ENCODE peak calls at places on chromosomes 4 and X, in ten cellular contexts. C is endothelial cell of umbilical vein, X is HepG2, M is thyroid gland, D is adrenal gland, Q is uterus, R is IMR-90, B is HCT116, P is tibial nerve, U is sigmoid colon. E is an unnamed sample. For H3K9me3, the result is how much of the 10 kb centered on the place peaks cover.

GRCh38 chrX:38458071-38458470 is 103.3 kb upstream of the TSPAN7 start:
- DNase-seq in C (no peak), X (no peak), M (no peak), D (no peak), Q (no peak), R (no peak), B (no peak), P (no peak), U (no peak), E (no peak)

GRCh38 chr4:24659241-24659961 is 75.0 kb upstream of the DHX15 start:
- DNase-seq in C (no peak), X (no peak), M (no peak), D (no peak), Q (no peak), R (no peak), B (no peak), P (no peak), U (no peak), E (no peak)

GRCh38 chr4:163484906-163485305 is 9.6 kb upstream of the TMA16 start:
- DNase-seq in C (peak), X (peak), M (peak), D (peak), Q (peak), R (peak), B (peak), P (peak), U (no peak), E (peak)

GRCh38 chr4:84582302-84582987 is 482 bp upstream of the CDS1 start:
- DNase-seq in C (peak), X (peak), M (peak), D (peak), Q (peak), R (peak), B (peak), P (peak), U (peak), E (peak)

GRCh38 chrX:132393090-132393884 is 95.6 kb downstream of the MBNL3 start:
- DNase-seq in C (no peak), X (no peak), M (no peak), D (no peak), Q (no peak), R (no peak), B (no peak), P (no peak), U (no peak), E (no peak)

GRCh38 chr4:84985952-84986351 is 19.5 kb upstream of the WDFY3 start:
- DNase-seq in C (no peak), X (peak), M (no peak), D (no peak), Q (no peak), R (peak), B (peak), P (no peak), U (no peak), E (no peak)

GRCh38 chr4:134762053-134762452 is 560.5 kb upstream of the PABPC4L start:
- DNase-seq in C (no peak), X (peak), M (no peak), D (no peak), Q (no peak), R (no peak), B (no peak), P (no peak), U (no peak), E (no peak)

GRCh38 chrX:40468033-40468979 is 112.5 kb upstream of the ATP6AP2 start:
- DNase-seq in C (peak), X (peak), M (peak), D (peak), Q (peak), R (peak), B (peak), P (peak), U (peak), E (peak)

GRCh38 chrX:103254171-103254824 is 657 bp downstream of the TCEAL8 start:
- DNase-seq in C (peak), X (peak), M (peak), D (peak), Q (peak), R (peak), B (peak), P (peak), U (peak), E (peak)

GRCh38 chr4:145234086-145234694 is 53.8 kb upstream of the OTUD4 start:
- DNase-seq in C (peak), X (peak), M (peak), D (peak), Q (no peak), R (peak), B (peak), P (peak), U (no peak), E (peak)

GRCh38 chr4:106080376-106080775 is 185.1 kb downstream of the NPNT start:
- DNase-seq in C (no peak), X (no peak), M (no peak), D (peak), Q (no peak), R (peak), B (no peak), P (no peak), U (no peak), E (no peak)

GRCh38 chr4:66059131-66059530 is 388.8 kb upstream of the EPHA5 start:
- DNase-seq in C (no peak), X (no peak), M (no peak), D (no peak), Q (no peak), R (no peak), B (no peak), P (no peak), U (no peak), E (no peak)

GRCh38 chrX:132045456-132045855 is 22.4 kb downstream of the STK26 start:
- DNase-seq in C (peak), X (no peak), M (no peak), D (no peak), Q (no peak), R (no peak), B (no peak), P (no peak), U (no peak), E (no peak)

GRCh38 chr4:5940470-5941203 is 47.8 kb upstream of the CRMP1 start:
- DNase-seq in C (no peak), X (peak), M (no peak), D (no peak), Q (no peak), R (peak), B (peak), P (no peak), U (peak), E (no peak)

GRCh38 chr4:38795087-38795486 is 9.5 kb downstream of the TLR1 start:
- DNase-seq in C (no peak), X (no peak), M (no peak), D (no peak), Q (no peak), R (no peak), B (no peak), P (no peak), U (no peak), E (no peak)

GRCh38 chr4:139719381-139720101 is 53.9 kb downstream of the MGST2 start:
- DNase-seq in C (no peak), X (no peak), M (no peak), D (no peak), Q (no peak), R (no peak), B (no peak), P (no peak), U (peak), E (no peak)

GRCh38 chr4:177573487-177573886 is 131.2 kb upstream of the AGA start:
- DNase-seq in C (no peak), X (no peak), M (no peak), D (no peak), Q (no peak), R (peak), B (peak), P (no peak), U (no peak), E (no peak)

GRCh38 chr4:37762294-37763163 is 64.0 kb upstream of the PGM2 start:
- DNase-seq in C (peak), X (peak), M (no peak), D (peak), Q (peak), R (peak), B (peak), P (no peak), U (no peak), E (no peak)

GRCh38 chrX:24528605-24529004 is 63.5 kb downstream of the PDK3 start:
- DNase-seq in C (no peak), X (no peak), M (no peak), D (no peak), Q (no peak), R (no peak), B (no peak), P (no peak), U (no peak), E (no peak)

GRCh38 chrX:9708923-9709553 is 56.6 kb downstream of the GPR143 start:
- DNase-seq in C (peak), X (peak), M (peak), D (peak), Q (peak), R (peak), B (peak), P (peak), U (peak), E (peak)

GRCh38 chrX:10555846-10556245 is 64.5 kb downstream of the MID1 start:
- DNase-seq in C (peak), X (no peak), M (no peak), D (no peak), Q (no peak), R (no peak), B (no peak), P (no peak), U (no peak), E (no peak)

GRCh38 chr4:188781655-188782054 is 642.4 kb downstream of the TRIML1 start:
- DNase-seq in C (no peak), X (peak), M (no peak), D (peak), Q (no peak), R (peak), B (peak), P (no peak), U (no peak), E (no peak)

GRCh38 chr4:113699772-113700171 is 61.8 kb downstream of the CAMK2D start:
- DNase-seq in C (no peak), X (no peak), M (no peak), D (no peak), Q (no peak), R (peak), B (no peak), P (no peak), U (no peak), E (no peak)

GRCh38 chrX:38627683-38628082 is 66.3 kb downstream of the TSPAN7 start:
- DNase-seq in C (peak), X (peak), M (no peak), D (no peak), Q (no peak), R (peak), B (peak), P (no peak), U (no peak), E (no peak)

GRCh38 chr4:184474261-184475095 is at the start of gene IRF2:
- DNase-seq in C (peak), X (peak), M (peak), D (peak), Q (peak), R (peak), B (peak), P (peak), U (peak), E (peak)

GRCh38 chr4:184473265-184473514 is 1.2 kb downstream of the IRF2 start:
- DNase-seq in C (no peak), X (no peak), M (no peak), D (no peak), Q (no peak), R (no peak), B (no peak), P (no peak), U (no peak), E (no peak)

GRCh38 chr4:184473515-184474260 is 662 bp downstream of the IRF2 start:
- DNase-seq in C (no peak), X (no peak), M (peak), D (peak), Q (peak), R (peak), B (no peak), P (no peak), U (no peak), E (peak)

GRCh38 chr4:184476660-184477059 is 2.3 kb upstream of the IRF2 start:
- DNase-seq in C (no peak), X (no peak), M (no peak), D (no peak), Q (no peak), R (no peak), B (no peak), P (no peak), U (no peak), E (no peak)

DNA sequence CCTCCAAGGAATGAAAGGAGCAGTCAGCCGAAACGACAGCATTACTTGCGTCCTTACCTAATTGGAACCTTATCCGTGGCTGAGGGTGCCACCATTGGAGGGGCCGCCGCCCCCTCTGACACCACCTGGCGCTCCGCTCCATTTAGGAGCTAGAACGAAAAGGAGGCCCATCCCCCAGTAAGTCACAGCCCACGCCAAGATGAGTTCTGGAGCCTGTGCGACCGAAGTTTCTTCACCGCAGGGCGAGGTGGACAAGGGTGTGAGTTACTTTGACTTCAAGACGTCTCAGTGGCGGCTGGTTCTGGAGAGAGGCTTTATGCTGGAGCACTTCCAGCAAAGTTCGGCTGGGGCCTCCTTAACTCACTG is 729 bp upstream of the IRF2 start:
- DNase-seq in C (peak), X (no peak), M (peak), D (peak), Q (peak), R (peak), B (no peak), P (peak), U (peak), E (peak)
- TF ChIP-seq POLR2A in C (no peak), X (no peak), M (no peak), D (no peak), Q (no peak), R (no peak), B (no peak), P (no peak), U (no peak), E (no peak)

GRCh38 chr4:568351-568652 is 7.8 kb downstream of the TMEM271 start:
- DNase-seq in C (no peak), X (no peak), M (no peak), D (no peak), Q (no peak), R (no peak), B (no peak), P (no peak), U (no peak), E (no peak)
- H3K9me3 ChIP-seq in C (under half), X (under half), M (under half), D (under half), Q (under half), R (under half), B (under half), P (under half), U (under half), E (under half)

GRCh38 chr4:99949999-99950912 is at the start of gene H2AZ1:
- DNase-seq in C (peak), X (peak), M (peak), D (peak), Q (peak), R (peak), B (peak), P (peak), U (peak), E (peak)
- TF ChIP-seq POLR2A in C (peak), X (peak), M (peak), D (peak), Q (peak), R (peak), B (peak), P (peak), U (peak), E (peak)

GRCh38 chrX:47456080-47456479 is 26.9 kb downstream of the ZNF41 start:
- DNase-seq in C (no peak), X (no peak), M (no peak), D (no peak), Q (no peak), R (no peak), B (no peak), P (no peak), U (no peak), E (peak)
- H3K9me3 ChIP-seq in C (under half), X (under half), M (under half), D (under half), Q (under half), R (under half), B (under half), P (under half), U (under half), E (under half)

GRCh38 chr4:36244257-36245084 is at the start of gene ARAP2:
- DNase-seq in C (no peak), X (no peak), M (peak), D (peak), Q (peak), R (peak), B (peak), P (peak), U (peak), E (peak)
- TF ChIP-seq POLR2A in C (no peak), X (no peak), M (peak), D (no peak), Q (peak), R (no peak), B (peak), P (no peak), U (no peak), E (no peak)

GRCh38 chrX:67724359-67725110 is 180.7 kb downstream of the AR start:
- DNase-seq in C (no peak), X (no peak), M (no peak), D (no peak), Q (no peak), R (no peak), B (no peak), P (peak), U (no peak), E (no peak)
- H3K9me3 ChIP-seq in C (under half), X (under half), M (under half), D (under half), Q (under half), R (under half), B (under half), P (under half), U (under half), E (under half)

E was measured in heart left ventricle.